ENCODE peak calls at places on chromosomes 5 and 9, in six cellular contexts. S is fibroblast of lung, M is endodermal cell, H is Panc1, Q is tibial nerve, C is heart right ventricle. I is an unnamed sample.

GRCh38 chr9:108631890-108632289 is 223.9 kb downstream of the ACTL7B start:
- DNase-seq in S (no peak), C (no peak), Q (no peak), H (no peak), M (no peak), I (no peak)

GRCh38 chr5:10859393-10860195 is 98.6 kb upstream of the DAP start:
- DNase-seq in Q (peak), M (no peak), H (no peak), S (no peak), C (no peak), I (no peak)

GRCh38 chr9:125990793-125991220 is 243.6 kb downstream of the PBX3 start:
- DNase-seq in H (no peak), S (no peak), C (no peak), Q (no peak), M (peak), I (no peak)

GRCh38 chr5:79191457-79191856 is 44.5 kb upstream of the JMY start:
- DNase-seq in H (no peak), Q (no peak), M (peak), C (no peak), S (no peak), I (no peak)

GRCh38 chr9:7974335-7975005 is 174.9 kb upstream of the DMAC1 start:
- DNase-seq in M (no peak), S (no peak), C (no peak), Q (no peak), H (no peak), I (no peak)

GRCh38 chr9:120934271-120934670 is 7.7 kb upstream of the TRAF1 start:
- DNase-seq in H (no peak), S (no peak), C (no peak), Q (no peak), M (peak), I (no peak)

GRCh38 chr5:106113922-106114321 is 1556.8 kb downstream of the EFNA5 start:
- DNase-seq in M (peak), H (no peak), S (no peak), Q (no peak), C (no peak), I (no peak)

GRCh38 chr5:80959768-80960442 is at the start of gene RASGRF2:
- DNase-seq in S (peak), Q (no peak), H (no peak), C (peak), M (peak), I (no peak)

GRCh38 chr9:98997580-98997979 is 53.9 kb downstream of the COL15A1 start:
- DNase-seq in S (peak), M (peak), H (no peak), C (no peak), Q (no peak), I (peak)

GRCh38 chr5:88159591-88159990 is 109.1 kb downstream of the TMEM161B start:
- DNase-seq in C (no peak), M (no peak), Q (no peak), H (no peak), S (no peak), I (no peak)

GRCh38 chr9:128753627-128754026 is 18.1 kb downstream of the ZER1 start:
- DNase-seq in Q (no peak), M (no peak), H (no peak), S (no peak), C (no peak), I (no peak)

GRCh38 chr5:154573011-154573410 is 95.0 kb upstream of the HAND1 start:
- DNase-seq in Q (no peak), M (no peak), H (no peak), S (no peak), C (no peak), I (no peak)

GRCh38 chr5:81156732-81157131 is 76.4 kb upstream of the CKMT2 start:
- DNase-seq in H (no peak), Q (no peak), M (no peak), S (no peak), C (no peak), I (no peak)

GRCh38 chr9:98485706-98486105 is 223.0 kb downstream of the GABBR2 start:
- DNase-seq in S (no peak), Q (no peak), H (no peak), M (no peak), C (no peak), I (no peak)

GRCh38 chr5:132971483-132972435 is 8.3 kb upstream of the AFF4 start:
- DNase-seq in S (peak), M (peak), H (no peak), Q (no peak), C (no peak), I (no peak)

GRCh38 chr5:181138258-181138657 is 7.3 kb upstream of the OR2V1 start:
- DNase-seq in Q (no peak), C (no peak), S (no peak), M (no peak), H (no peak), I (peak)

GRCh38 chr9:33748633-33749304 is 46.6 kb upstream of the PRSS3 start:
- DNase-seq in Q (no peak), M (no peak), H (no peak), C (no peak), S (no peak), I (no peak)

GRCh38 chr5:119400248-119400647 is 44.4 kb downstream of the TNFAIP8 start:
- DNase-seq in C (no peak), Q (no peak), S (no peak), H (no peak), M (no peak), I (no peak)

GRCh38 chr5:35783551-35783950 is 73.1 kb upstream of the IL7R start:
- DNase-seq in H (no peak), S (no peak), M (no peak), C (no peak), Q (no peak), I (no peak)

GRCh38 chr9:23492126-23493002 is 333.7 kb downstream of the ELAVL2 start:
- DNase-seq in S (peak), C (no peak), H (peak), Q (no peak), M (peak), I (peak)

GRCh38 chr9:14219865-14220655 is 93.9 kb downstream of the NFIB start:
- DNase-seq in Q (no peak), C (no peak), H (no peak), M (no peak), S (no peak), I (no peak)

GRCh38 chr9:70639853-70640814 is 225.7 kb upstream of the KLF9 start:
- DNase-seq in C (no peak), M (peak), Q (peak), H (peak), S (peak), I (peak)

GRCh38 chr5:120604898-120605297 is 140.8 kb downstream of the PRR16 start:
- DNase-seq in H (no peak), M (no peak), C (no peak), S (peak), Q (no peak), I (peak)

GRCh38 chr9:130107955-130108354 is 54.2 kb downstream of the GPR107 start:
- DNase-seq in M (no peak), S (no peak), H (no peak), C (no peak), Q (no peak), I (no peak)

GRCh38 chr5:96196890-96197289 is 235.2 kb upstream of the ELL2 start:
- DNase-seq in C (no peak), M (no peak), Q (no peak), H (no peak), S (no peak), I (no peak)

GRCh38 chr5:33474004-33474403 is 33.2 kb downstream of the TARS1 start:
- DNase-seq in C (no peak), H (no peak), Q (no peak), S (no peak), M (no peak), I (no peak)

GRCh38 chr5:109318455-109319108 is 91.2 kb downstream of the PJA2 start:
- DNase-seq in Q (no peak), H (no peak), M (no peak), S (no peak), C (no peak), I (no peak)

DNA sequence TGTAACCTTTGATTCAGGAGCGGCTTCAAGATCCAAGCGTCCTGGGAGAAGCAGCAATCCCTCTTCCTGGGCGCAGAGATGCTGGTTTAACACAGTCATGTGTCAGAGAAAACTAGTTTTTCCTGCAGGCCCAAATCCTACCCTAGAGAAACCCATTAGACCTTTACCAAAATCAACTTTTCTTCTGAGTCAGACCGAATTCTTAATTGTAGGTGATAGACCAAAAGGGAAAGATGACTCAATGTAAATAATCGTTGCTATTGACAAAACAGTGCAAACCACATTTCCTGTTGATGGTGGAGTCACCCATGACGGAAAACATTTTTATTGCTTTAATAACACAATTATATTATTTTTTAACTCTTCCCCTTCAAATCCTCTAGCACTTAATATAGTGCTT is 40.1 kb downstream of the SLC1A1 start:
- DNase-seq in H (no peak), C (no peak), S (no peak), Q (no peak), M (no peak), I (no peak)
- H3K27ac ChIP-seq in H (no peak), C (no peak), S (no peak), Q (no peak), M (no peak), I (peak)

GRCh38 chr9:114908796-114909448 is 21.5 kb downstream of the TNFSF8 start:
- DNase-seq in H (no peak), S (no peak), Q (no peak), M (peak), C (no peak), I (no peak)

GRCh38 chr9:114910541-114910940 is 19.9 kb downstream of the TNFSF8 start:
- DNase-seq in M (no peak), Q (no peak), S (no peak), C (no peak), H (no peak), I (no peak)

GRCh38 chr9:114913217-114913616 is 17.2 kb downstream of the TNFSF8 start:
- DNase-seq in H (no peak), S (no peak), Q (no peak), M (no peak), C (no peak), I (no peak)

GRCh38 chr9:114909657-114910056 is 20.7 kb downstream of the TNFSF8 start:
- DNase-seq in C (no peak), H (no peak), Q (no peak), M (no peak), S (no peak), I (no peak)

GRCh38 chr9:114911167-114911821 is 19.1 kb downstream of the TNFSF8 start:
- DNase-seq in Q (peak), C (no peak), H (no peak), M (peak), S (peak), I (no peak)
- TF ChIP-seq CTCF in Q (peak), C (peak), H (peak), M (peak), S (peak), I (peak)

GRCh38 chr5:113692466-113693204 is 179.1 kb downstream of the YTHDC2 start:
- DNase-seq in H (no peak), C (no peak), Q (no peak), S (no peak), M (peak), I (no peak)
- H3K4me3 ChIP-seq in H (no peak), C (no peak), Q (no peak), S (no peak), M (peak), I (no peak)

DNA sequence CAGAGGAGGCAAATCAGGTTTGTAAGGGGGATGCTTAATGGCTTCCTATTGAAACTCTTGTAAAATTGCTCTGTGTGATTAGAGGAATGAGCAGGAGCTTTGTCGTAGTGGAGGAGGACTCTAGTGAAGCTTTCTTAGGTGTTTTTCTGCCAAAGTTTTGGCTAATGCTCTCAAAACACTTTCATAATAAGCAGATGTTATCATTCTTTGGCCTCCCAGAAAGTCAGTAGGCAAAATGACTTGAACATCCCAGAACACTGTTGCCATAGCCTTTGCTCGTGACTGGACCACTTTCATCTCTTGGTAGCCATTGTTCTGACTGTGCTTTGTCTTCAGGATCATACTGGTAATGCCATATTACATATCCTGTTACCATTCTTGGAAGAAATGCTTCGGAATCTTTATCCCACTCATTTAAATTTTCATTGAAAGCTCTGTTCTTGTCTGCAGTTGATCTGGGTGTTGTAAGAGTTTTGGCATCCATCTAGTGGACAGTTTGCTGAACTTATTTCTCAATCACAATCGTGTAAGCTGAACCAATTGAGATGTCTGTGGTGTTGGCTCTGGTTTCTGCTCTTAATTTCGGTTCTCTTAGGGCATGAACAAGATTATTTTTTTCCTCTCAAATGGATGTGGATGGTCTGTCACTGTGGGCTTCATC is 187.6 kb downstream of the COMMD10 start:
- DNase-seq in C (no peak), S (peak), Q (no peak), H (no peak), M (no peak), I (no peak)
- H3K27ac ChIP-seq in C (no peak), S (no peak), Q (no peak), H (no peak), M (no peak), I (no peak)

I was measured in brain microvascular endothelial cell.